ENCODE peak calls at places on chromosomes 6 and 20, in nine cellular contexts. One of them, this sample, is unnamed.

GRCh38 chr6:43746613-43747101 is 23.4 kb upstream of the VEGFA start:
- DNase-seq in hepatocyte: no peak
- DNase-seq in neural crest cell: no peak
- DNase-seq in fibroblast of lung: no peak
- DNase-seq in lung: peak; percentile 28
- DNase-seq in choroid plexus epithelial cell: no peak
- DNase-seq in HFFc6: no peak
- DNase-seq in cardiac muscle cell: no peak
- DNase-seq in nephron progenitor cell: no peak
- DNase-seq in this sample: no peak

GRCh38 chr6:17305219-17306001 is 24.2 kb downstream of the RBM24 start:
- DNase-seq in hepatocyte: no peak
- DNase-seq in neural crest cell: no peak
- DNase-seq in fibroblast of lung: peak; percentile 81
- DNase-seq in lung: no peak
- DNase-seq in choroid plexus epithelial cell: peak; percentile 59
- DNase-seq in HFFc6: peak; percentile 31
- DNase-seq in cardiac muscle cell: no peak
- DNase-seq in nephron progenitor cell: no peak
- DNase-seq in this sample: no peak

GRCh38 chr6:69866351-69867074 is at the start of gene COL19A1:
- DNase-seq in hepatocyte: peak; percentile 35
- DNase-seq in neural crest cell: peak; percentile 18
- DNase-seq in fibroblast of lung: peak; percentile 1
- DNase-seq in lung: no peak
- DNase-seq in choroid plexus epithelial cell: peak; percentile 10
- DNase-seq in HFFc6: no peak
- DNase-seq in cardiac muscle cell: peak; percentile 51
- DNase-seq in nephron progenitor cell: peak; percentile 45
- DNase-seq in this sample: peak; percentile 26

GRCh38 chr6:3310710-3311109 is 52.0 kb downstream of the PSMG4 start:
- DNase-seq in hepatocyte: no peak
- DNase-seq in neural crest cell: no peak
- DNase-seq in fibroblast of lung: no peak
- DNase-seq in lung: no peak
- DNase-seq in choroid plexus epithelial cell: no peak
- DNase-seq in HFFc6: no peak
- DNase-seq in cardiac muscle cell: no peak
- DNase-seq in nephron progenitor cell: no peak
- DNase-seq in this sample: no peak

GRCh38 chr20:59812286-59813125 is 120.9 kb downstream of the SYCP2 start:
- DNase-seq in hepatocyte: no peak
- DNase-seq in neural crest cell: no peak
- DNase-seq in fibroblast of lung: no peak
- DNase-seq in lung: peak; percentile 22
- DNase-seq in choroid plexus epithelial cell: no peak
- DNase-seq in HFFc6: no peak
- DNase-seq in cardiac muscle cell: no peak
- DNase-seq in nephron progenitor cell: no peak
- DNase-seq in this sample: no peak

GRCh38 chr6:23316131-23316530 is 746.8 kb downstream of the HDGFL1 start:
- DNase-seq in hepatocyte: no peak
- DNase-seq in neural crest cell: no peak
- DNase-seq in fibroblast of lung: peak; percentile 9
- DNase-seq in lung: no peak
- DNase-seq in choroid plexus epithelial cell: peak; percentile 12
- DNase-seq in HFFc6: no peak
- DNase-seq in cardiac muscle cell: no peak
- DNase-seq in nephron progenitor cell: no peak
- DNase-seq in this sample: no peak

GRCh38 chr20:4697189-4697873 is 24.4 kb upstream of the PRND start:
- DNase-seq in hepatocyte: no peak
- DNase-seq in neural crest cell: no peak
- DNase-seq in fibroblast of lung: no peak
- DNase-seq in lung: no peak
- DNase-seq in choroid plexus epithelial cell: no peak
- DNase-seq in HFFc6: no peak
- DNase-seq in cardiac muscle cell: no peak
- DNase-seq in nephron progenitor cell: no peak
- DNase-seq in this sample: no peak

GRCh38 chr6:6878921-6879585 is 228.7 kb upstream of the RREB1 start:
- DNase-seq in hepatocyte: peak; percentile 31
- DNase-seq in neural crest cell: no peak
- DNase-seq in fibroblast of lung: peak; percentile 23
- DNase-seq in lung: no peak
- DNase-seq in choroid plexus epithelial cell: peak; percentile 51
- DNase-seq in HFFc6: no peak
- DNase-seq in cardiac muscle cell: no peak
- DNase-seq in nephron progenitor cell: no peak
- DNase-seq in this sample: no peak

GRCh38 chr6:87789198-87789899 is 87.3 kb upstream of the AKIRIN2 start:
- DNase-seq in hepatocyte: peak; percentile 75
- DNase-seq in neural crest cell: no peak
- DNase-seq in fibroblast of lung: peak; percentile 48
- DNase-seq in lung: peak; percentile 38
- DNase-seq in choroid plexus epithelial cell: peak; percentile 58
- DNase-seq in HFFc6: peak; percentile 49
- DNase-seq in cardiac muscle cell: no peak
- DNase-seq in nephron progenitor cell: no peak
- DNase-seq in this sample: no peak

GRCh38 chr20:39066464-39066863 is 104.3 kb downstream of the DHX35 start:
- DNase-seq in hepatocyte: no peak
- DNase-seq in neural crest cell: peak; percentile 44
- DNase-seq in fibroblast of lung: no peak
- DNase-seq in lung: no peak
- DNase-seq in choroid plexus epithelial cell: no peak
- DNase-seq in HFFc6: no peak
- DNase-seq in cardiac muscle cell: peak; percentile 45
- DNase-seq in nephron progenitor cell: peak; percentile 67
- DNase-seq in this sample: peak; percentile 32

GRCh38 chr20:22106308-22106938 is 401.0 kb downstream of the PAX1 start:
- DNase-seq in hepatocyte: peak; percentile 56
- DNase-seq in neural crest cell: no peak
- DNase-seq in fibroblast of lung: no peak
- DNase-seq in lung: no peak
- DNase-seq in choroid plexus epithelial cell: peak; percentile 37
- DNase-seq in HFFc6: no peak
- DNase-seq in cardiac muscle cell: peak; percentile 47
- DNase-seq in nephron progenitor cell: no peak
- DNase-seq in this sample: peak; percentile 18

GRCh38 chr20:37757550-37757949 is 63.7 kb downstream of the CTNNBL1 start:
- DNase-seq in hepatocyte: no peak
- DNase-seq in neural crest cell: no peak
- DNase-seq in fibroblast of lung: no peak
- DNase-seq in lung: no peak
- DNase-seq in choroid plexus epithelial cell: no peak
- DNase-seq in HFFc6: no peak
- DNase-seq in cardiac muscle cell: peak; percentile 16
- DNase-seq in nephron progenitor cell: no peak
- DNase-seq in this sample: no peak
- TF ChIP-seq CTCF in hepatocyte: no peak
- TF ChIP-seq CTCF in neural crest cell: no peak
- TF ChIP-seq CTCF in fibroblast of lung: no peak
- TF ChIP-seq CTCF in lung: no peak
- TF ChIP-seq CTCF in choroid plexus epithelial cell: peak; percentile 33
- TF ChIP-seq CTCF in HFFc6: peak; percentile 16
- TF ChIP-seq CTCF in cardiac muscle cell: no peak
- TF ChIP-seq CTCF in nephron progenitor cell: no peak
- TF ChIP-seq CTCF in this sample: no peak

DNA sequence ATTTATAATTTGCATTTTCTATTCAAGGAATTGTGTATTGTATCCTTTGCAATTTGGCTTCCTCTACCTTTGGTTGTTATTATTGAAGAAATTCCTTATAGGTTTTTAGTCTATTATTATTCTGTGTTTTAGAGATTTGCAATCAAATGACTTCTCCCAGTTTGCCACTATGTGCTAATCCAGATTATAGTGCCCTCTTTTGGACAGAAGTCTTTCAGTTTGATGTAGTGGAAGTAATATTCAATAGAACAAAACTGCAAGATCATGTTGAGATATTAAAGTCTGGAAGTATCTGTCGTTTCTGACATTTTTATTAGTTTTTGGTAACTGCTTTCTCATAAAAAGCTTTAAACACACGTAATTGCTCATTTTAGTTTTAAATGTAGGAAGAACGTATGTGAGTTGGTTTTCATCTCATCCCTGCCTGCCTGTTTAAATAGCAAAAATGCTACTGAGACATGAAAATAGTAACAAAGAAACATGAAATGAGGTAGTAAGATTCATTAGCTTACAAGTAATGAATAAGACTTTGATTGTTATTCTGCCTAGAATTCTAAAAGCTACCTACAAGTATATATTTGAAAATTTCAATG is 72.8 kb downstream of the RTN4IP1 start:
- DNase-seq in hepatocyte: no peak
- DNase-seq in neural crest cell: no peak
- DNase-seq in fibroblast of lung: peak; percentile 33
- DNase-seq in lung: no peak
- DNase-seq in choroid plexus epithelial cell: peak; percentile 73
- DNase-seq in HFFc6: peak; percentile 52
- DNase-seq in cardiac muscle cell: no peak
- DNase-seq in nephron progenitor cell: no peak
- DNase-seq in this sample: no peak
- TF ChIP-seq CTCF in hepatocyte: peak; percentile 50
- TF ChIP-seq CTCF in neural crest cell: no peak
- TF ChIP-seq CTCF in fibroblast of lung: peak; percentile 34
- TF ChIP-seq CTCF in lung: no peak
- TF ChIP-seq CTCF in choroid plexus epithelial cell: peak; percentile 53
- TF ChIP-seq CTCF in HFFc6: peak; percentile 79
- TF ChIP-seq CTCF in cardiac muscle cell: peak; percentile 43
- TF ChIP-seq CTCF in nephron progenitor cell: no peak
- TF ChIP-seq CTCF in this sample: no peak

DNA sequence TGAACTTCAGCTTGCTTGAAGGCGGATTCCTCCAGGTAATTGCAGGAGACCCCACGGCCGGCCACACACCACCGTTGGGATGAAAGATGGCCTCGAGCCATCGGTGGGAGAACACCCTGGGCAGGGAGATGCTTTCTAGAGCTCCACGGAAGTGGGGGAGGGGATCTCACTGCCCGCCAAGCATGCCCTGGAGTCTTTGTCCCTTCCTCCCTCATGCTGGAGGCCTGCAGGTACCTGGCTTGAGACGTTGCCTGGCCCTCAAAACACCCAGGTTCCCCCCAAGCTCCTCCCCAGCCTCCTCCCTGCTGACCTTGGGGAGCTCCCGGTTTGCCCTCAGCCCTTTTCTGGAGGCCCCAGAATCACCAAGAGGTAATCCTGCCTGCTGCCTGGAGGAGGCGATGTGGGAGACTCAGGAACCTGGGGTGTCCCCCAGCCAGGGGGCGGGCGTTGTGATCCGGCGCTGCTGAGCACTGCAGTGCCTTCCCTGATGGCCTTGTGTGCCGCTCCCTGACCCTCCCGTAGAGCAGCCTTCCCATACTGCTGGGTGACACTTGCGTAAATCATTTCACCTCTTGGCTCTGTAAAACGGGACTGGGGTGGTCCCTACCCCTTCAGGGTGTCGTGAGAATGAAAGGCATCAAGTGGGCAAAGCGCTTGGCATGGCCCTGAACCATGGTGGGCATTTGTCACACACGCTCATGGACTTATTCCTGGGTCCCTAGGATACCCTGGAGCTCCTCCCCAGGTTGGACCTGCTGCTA is 91.4 kb downstream of the CEBPB start:
- DNase-seq in hepatocyte: no peak
- DNase-seq in neural crest cell: peak; percentile 12
- DNase-seq in fibroblast of lung: no peak
- DNase-seq in lung: no peak
- DNase-seq in choroid plexus epithelial cell: no peak
- DNase-seq in HFFc6: no peak
- DNase-seq in cardiac muscle cell: no peak
- DNase-seq in nephron progenitor cell: peak; percentile 34
- DNase-seq in this sample: peak; percentile 26
- TF ChIP-seq CTCF in hepatocyte: peak; percentile 7
- TF ChIP-seq CTCF in neural crest cell: peak; percentile 21
- TF ChIP-seq CTCF in fibroblast of lung: no peak
- TF ChIP-seq CTCF in lung: no peak
- TF ChIP-seq CTCF in choroid plexus epithelial cell: peak; percentile 19
- TF ChIP-seq CTCF in HFFc6: peak; percentile 58
- TF ChIP-seq CTCF in cardiac muscle cell: peak; percentile 17
- TF ChIP-seq CTCF in nephron progenitor cell: no peak
- TF ChIP-seq CTCF in this sample: peak; percentile 32

GRCh38 chr6:119962505-119962904 is 612.9 kb upstream of the MAN1A1 start:
- DNase-seq in hepatocyte: no peak
- DNase-seq in neural crest cell: no peak
- DNase-seq in fibroblast of lung: no peak
- DNase-seq in lung: no peak
- DNase-seq in choroid plexus epithelial cell: no peak
- DNase-seq in HFFc6: no peak
- DNase-seq in cardiac muscle cell: no peak
- DNase-seq in nephron progenitor cell: no peak
- DNase-seq in this sample: no peak

GRCh38 chr6:119965900-119966299 is 616.3 kb upstream of the MAN1A1 start:
- DNase-seq in hepatocyte: no peak
- DNase-seq in neural crest cell: no peak
- DNase-seq in fibroblast of lung: no peak
- DNase-seq in lung: no peak
- DNase-seq in choroid plexus epithelial cell: no peak
- DNase-seq in HFFc6: no peak
- DNase-seq in cardiac muscle cell: no peak
- DNase-seq in nephron progenitor cell: no peak
- DNase-seq in this sample: no peak

DNA sequence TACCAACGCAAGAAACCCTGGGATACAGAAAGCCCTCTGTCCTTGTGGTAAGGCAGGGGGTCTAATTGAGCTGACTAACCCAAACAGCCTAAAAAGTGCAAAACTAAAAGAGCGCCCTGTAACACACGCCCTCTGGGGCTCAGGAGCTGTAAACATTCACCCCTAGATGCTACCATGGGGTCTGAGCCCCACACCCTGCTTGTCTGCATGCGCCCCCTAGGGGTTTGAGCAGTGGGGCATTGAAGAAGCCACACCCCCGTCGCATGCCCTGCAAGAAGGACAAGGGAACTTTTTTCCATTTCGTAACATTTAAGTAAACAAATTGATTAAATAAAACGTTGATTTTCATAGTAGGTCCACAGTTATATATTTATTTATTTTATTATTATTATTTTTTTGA is 616.9 kb upstream of the MAN1A1 start:
- DNase-seq in hepatocyte: no peak
- DNase-seq in neural crest cell: no peak
- DNase-seq in fibroblast of lung: no peak
- DNase-seq in lung: no peak
- DNase-seq in choroid plexus epithelial cell: no peak
- DNase-seq in HFFc6: no peak
- DNase-seq in cardiac muscle cell: no peak
- DNase-seq in nephron progenitor cell: no peak
- DNase-seq in this sample: no peak
- TF ChIP-seq CTCF in hepatocyte: no peak
- TF ChIP-seq CTCF in neural crest cell: no peak
- TF ChIP-seq CTCF in fibroblast of lung: no peak
- TF ChIP-seq CTCF in lung: no peak
- TF ChIP-seq CTCF in choroid plexus epithelial cell: no peak
- TF ChIP-seq CTCF in HFFc6: no peak
- TF ChIP-seq CTCF in cardiac muscle cell: no peak
- TF ChIP-seq CTCF in nephron progenitor cell: no peak
- TF ChIP-seq CTCF in this sample: no peak

GRCh38 chr20:60857708-60858107 is 394.4 kb upstream of the CDH4 start:
- DNase-seq in hepatocyte: no peak
- DNase-seq in neural crest cell: no peak
- DNase-seq in fibroblast of lung: peak; percentile 66
- DNase-seq in lung: no peak
- DNase-seq in choroid plexus epithelial cell: peak; percentile 1
- DNase-seq in HFFc6: peak; percentile 1
- DNase-seq in cardiac muscle cell: no peak
- DNase-seq in nephron progenitor cell: no peak
- DNase-seq in this sample: no peak

GRCh38 chr20:60851826-60852704 is 400.0 kb upstream of the CDH4 start:
- DNase-seq in hepatocyte: peak; percentile 51
- DNase-seq in neural crest cell: peak; percentile 42
- DNase-seq in fibroblast of lung: no peak
- DNase-seq in lung: no peak
- DNase-seq in choroid plexus epithelial cell: peak; percentile 1
- DNase-seq in HFFc6: no peak
- DNase-seq in cardiac muscle cell: peak; percentile 56
- DNase-seq in nephron progenitor cell: peak; percentile 56
- DNase-seq in this sample: peak; percentile 60
- TF ChIP-seq CTCF in hepatocyte: peak; percentile 64
- TF ChIP-seq CTCF in neural crest cell: peak; percentile 75
- TF ChIP-seq CTCF in fibroblast of lung: peak; percentile 20
- TF ChIP-seq CTCF in lung: no peak
- TF ChIP-seq CTCF in choroid plexus epithelial cell: peak; percentile 36
- TF ChIP-seq CTCF in HFFc6: peak; percentile 56
- TF ChIP-seq CTCF in cardiac muscle cell: no peak
- TF ChIP-seq CTCF in nephron progenitor cell: peak; percentile 65
- TF ChIP-seq CTCF in this sample: peak; percentile 38

This sample was measured in endothelial cell.